ENCODE peak calls at places on chromosomes 11 and 22, in ten cellular contexts. X is stomach, M is A549, Y is ovary, J is upper lobe of left lung, C is sigmoid colon, R is K562, L is transverse colon, Q is suprapubic skin, P is HepG2. W is an unnamed sample.

GRCh38 chr11:87097582-87097981 is 59.8 kb downstream of the TMEM135 start:
- DNase-seq in R (peak; percentile 62), X (peak; percentile 57), C (no peak), J (no peak), L (peak; percentile 59), Q (no peak), P (peak; percentile 87), M (peak; percentile 50), Y (no peak), W (no peak)

GRCh38 chr11:133576351-133576750 is 44.0 kb upstream of the OPCML start:
- DNase-seq in Y (no peak), R (no peak), M (no peak), C (no peak), X (no peak), J (peak; percentile 21), L (no peak), P (no peak), Q (no peak), W (no peak)

GRCh38 chr11:45896392-45897068 is 10.5 kb downstream of the FREY1 start:
- DNase-seq in M (no peak), R (no peak), J (peak; percentile 73), C (no peak), L (no peak), X (no peak), Y (no peak), Q (no peak), P (no peak), W (no peak)

GRCh38 chr11:86773878-86774277 is 26.5 kb upstream of the PRSS23 start:
- DNase-seq in X (no peak), M (no peak), R (no peak), L (no peak), J (no peak), Q (no peak), Y (no peak), P (no peak), C (no peak), W (no peak)

GRCh38 chr11:61028135-61028729 is 56.8 kb downstream of the CD6 start:
- DNase-seq in X (peak; percentile 57), P (no peak), R (no peak), M (no peak), C (peak; percentile 51), Y (no peak), J (no peak), Q (no peak), L (peak; percentile 21), W (no peak)

GRCh38 chr11:13098067-13098466 is 89.0 kb downstream of the RASSF10 start:
- DNase-seq in J (no peak), Q (no peak), P (peak; percentile 42), C (no peak), X (no peak), M (no peak), R (no peak), Y (no peak), L (no peak), W (no peak)

GRCh38 chr22:48492371-48493320 is 1335.0 kb downstream of the BRD1 start:
- DNase-seq in Q (no peak), M (peak; percentile 78), L (peak; percentile 50), R (peak; percentile 72), C (peak; percentile 76), X (peak; percentile 43), P (peak; percentile 50), Y (peak; percentile 81), J (no peak), W (peak; percentile 75)

GRCh38 chr11:84289381-84289906 is 1003.3 kb upstream of the CCDC90B start:
- DNase-seq in Y (no peak), L (no peak), M (no peak), P (no peak), C (no peak), Q (no peak), J (no peak), X (no peak), R (no peak), W (no peak)

GRCh38 chr11:66188580-66188979 is 79.9 kb upstream of the RAB1B start:
- DNase-seq in Q (no peak), C (no peak), P (no peak), X (no peak), J (no peak), M (no peak), R (no peak), L (no peak), Y (no peak), W (no peak)

GRCh38 chr11:122354029-122354697 is 238.1 kb upstream of the BLID start:
- DNase-seq in Q (no peak), M (no peak), L (no peak), C (no peak), R (no peak), P (no peak), X (no peak), Y (no peak), J (no peak), W (no peak)

GRCh38 chr11:47725445-47726442 is 10.6 kb upstream of the AGBL2 start:
- DNase-seq in J (no peak), P (peak; percentile 8), Y (no peak), L (no peak), R (no peak), X (no peak), C (no peak), Q (no peak), M (no peak), W (no peak)

DNA sequence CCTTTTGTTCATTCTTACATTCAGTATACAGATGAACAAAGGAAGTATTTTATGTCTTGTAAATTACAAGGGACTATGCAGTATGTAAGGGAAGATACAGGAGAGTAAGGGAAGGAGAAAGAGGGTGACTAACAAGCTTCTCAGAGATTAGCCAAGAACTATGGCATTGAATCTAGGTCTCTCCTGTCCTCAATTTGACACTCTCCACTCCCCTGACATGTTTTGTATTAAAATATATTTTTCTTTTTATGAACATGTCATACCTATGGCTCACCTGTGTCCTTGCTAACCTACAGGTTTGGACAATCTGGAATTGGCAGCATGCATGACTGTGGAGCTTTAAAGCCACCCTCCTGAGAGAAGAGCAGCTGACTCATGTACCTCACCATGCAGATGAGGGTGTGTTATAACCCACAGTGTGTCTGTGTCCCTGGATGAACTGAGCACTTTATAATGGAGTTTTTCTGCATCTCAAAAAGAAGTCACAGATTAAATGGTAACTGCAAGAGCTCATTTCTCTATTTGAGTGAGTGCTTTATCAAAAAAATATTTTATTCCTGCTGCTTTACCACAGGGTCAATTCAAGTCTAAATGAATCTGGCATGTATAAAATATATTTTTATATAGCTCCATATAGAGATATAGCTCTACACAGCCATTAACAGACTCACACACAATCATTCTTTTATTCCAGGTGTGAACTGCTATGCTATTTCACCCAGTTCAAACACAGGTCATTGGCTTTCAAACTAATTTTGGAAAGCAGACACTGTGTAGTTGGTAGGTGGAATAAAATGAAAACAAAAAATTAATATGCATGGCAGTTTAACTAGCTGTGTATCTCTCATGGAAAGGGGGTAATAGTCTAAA is 63.3 kb downstream of the MAML2 start:
- DNase-seq in C (no peak), R (no peak), L (no peak), Y (no peak), M (no peak), J (no peak), Q (no peak), X (no peak), P (no peak), W (no peak)
- TF ChIP-seq EP300 in C (no peak), R (no peak), L (no peak), Y (no peak), M (no peak), J (no peak), Q (no peak), X (no peak), P (no peak), W (no peak)

DNA sequence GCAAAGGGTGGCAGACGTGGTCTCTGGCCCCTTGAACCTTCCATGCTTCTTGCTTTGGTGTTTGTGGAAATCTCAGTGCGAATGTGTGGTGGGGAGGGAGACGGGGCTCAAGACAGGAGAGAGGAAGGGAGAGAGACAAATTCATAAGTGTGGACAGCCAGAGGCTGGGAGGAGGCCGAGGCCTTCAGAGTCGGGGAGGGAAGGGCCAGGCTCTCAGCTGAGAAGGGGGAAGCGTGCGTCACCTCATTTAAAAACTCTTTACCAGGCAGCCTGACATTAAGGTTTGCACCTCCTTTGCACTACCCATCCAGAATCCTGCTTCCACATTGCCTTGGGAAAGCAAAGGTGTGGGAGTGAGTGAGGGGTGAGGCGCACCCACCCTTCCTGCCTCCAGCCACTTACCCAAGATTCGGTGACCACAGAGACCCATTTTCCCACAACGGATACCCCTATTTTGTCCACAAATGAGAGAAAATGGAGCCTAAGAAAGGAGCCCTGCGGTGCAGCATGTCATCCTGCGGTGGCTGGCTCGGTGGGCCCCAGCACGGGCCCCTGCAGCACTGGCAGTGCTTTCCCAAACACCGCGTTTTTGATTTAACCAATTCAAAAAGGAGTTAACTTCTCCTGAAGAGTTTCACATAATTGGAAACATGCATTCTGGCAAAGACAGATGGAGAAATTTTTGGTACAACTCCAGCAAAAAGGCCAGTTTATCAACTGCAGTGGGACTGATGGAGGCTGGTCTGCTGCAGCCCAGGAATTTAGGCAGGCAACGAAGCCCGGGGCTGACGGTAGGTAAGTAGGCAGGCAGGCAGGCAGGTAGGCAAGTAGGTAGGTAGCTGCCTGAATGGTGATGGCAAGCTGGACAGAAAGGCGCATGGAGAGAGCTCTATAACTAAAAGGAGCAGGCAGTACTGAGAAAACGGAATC is 84.0 kb downstream of the FDX1 start:
- DNase-seq in J (peak; percentile 60), P (no peak), M (no peak), Q (no peak), X (no peak), C (no peak), Y (no peak), R (no peak), L (no peak), W (no peak)
- TF ChIP-seq POLR2A in J (no peak), P (no peak), M (no peak), Q (no peak), X (no peak), C (no peak), Y (no peak), R (no peak), L (no peak), W (no peak)

DNA sequence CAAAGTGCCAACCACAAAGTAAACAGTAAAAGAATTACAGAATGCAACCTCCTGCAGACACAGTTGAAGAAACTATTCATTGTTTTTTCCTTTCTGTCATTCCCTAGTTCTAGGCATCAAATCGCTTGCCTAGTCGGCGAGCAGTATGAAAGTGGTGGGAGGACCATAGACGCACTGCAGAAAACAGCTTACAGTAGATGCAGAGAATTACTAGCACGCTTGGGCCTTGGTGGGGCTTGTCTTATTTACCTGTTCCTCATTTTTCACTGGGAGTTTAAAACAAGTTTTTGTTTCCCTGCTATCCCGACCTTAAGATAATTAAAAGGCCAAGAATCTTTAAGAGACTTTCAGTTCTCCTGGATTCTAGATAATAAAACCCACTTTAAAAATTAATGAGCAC is 742 bp upstream of the ARL14EP start:
- DNase-seq in C (no peak), X (no peak), P (no peak), L (no peak), J (no peak), M (no peak), Q (no peak), R (no peak), Y (no peak), W (no peak)
- TF ChIP-seq CTCF in C (no peak), X (no peak), P (no peak), L (no peak), J (no peak), M (no peak), Q (no peak), R (no peak), Y (no peak), W (no peak)

DNA sequence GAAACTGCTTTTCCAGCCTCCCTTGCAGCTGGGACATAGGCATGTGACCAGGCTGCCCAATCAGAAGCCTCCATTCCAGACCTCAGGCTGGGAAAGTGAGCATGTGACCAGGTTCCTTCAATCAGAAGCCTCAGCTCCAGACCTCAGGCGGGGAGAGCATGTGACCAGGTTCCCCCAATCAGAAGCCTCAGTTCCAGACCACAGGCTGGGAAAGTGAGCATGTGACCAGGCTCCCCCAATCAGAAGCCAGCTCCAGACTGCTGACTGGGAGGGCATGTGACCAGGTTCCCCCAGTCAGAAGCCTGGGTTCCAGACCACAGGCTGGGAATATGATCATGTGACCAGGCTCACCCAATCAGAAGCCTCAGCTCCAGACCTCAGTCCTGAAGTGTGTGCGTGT is 11.7 kb upstream of the IL2RB start:
- DNase-seq in P (peak; percentile 18), Q (no peak), J (no peak), C (no peak), X (no peak), M (peak; percentile 25), Y (no peak), L (no peak), R (peak; percentile 59), W (no peak)
- TF ChIP-seq EP300 in P (no peak), Q (no peak), J (no peak), C (no peak), X (no peak), M (no peak), Y (no peak), L (no peak), R (no peak), W (no peak)